ENCODE peak calls at places on chromosomes 11 and 22, in four cellular contexts. B is tibial nerve, Q is suprapubic skin, D is heart left ventricle. P is an unnamed sample.

GRCh38 chr11:1448882-1449281 is 37.7 kb downstream of the MOB2 start:
- DNase-seq in D (no peak), B (no peak), Q (no peak), P (no peak)

GRCh38 chr22:36452473-36453265 is 28.8 kb downstream of the TXN2 start:
- DNase-seq in D (no peak), B (no peak), Q (no peak), P (no peak)

GRCh38 chr11:78168539-78169477 is 19.6 kb downstream of the KCTD21 start:
- DNase-seq in Q (peak; percentile 90), B (peak; percentile 85), D (peak; percentile 89), P (peak; percentile 34)

GRCh38 chr11:61545341-61545740 is 35.5 kb downstream of the SYT7 start:
- DNase-seq in B (no peak), Q (no peak), D (no peak), P (no peak)

GRCh38 chr11:12556788-12557384 is 117.3 kb upstream of the TEAD1 start:
- DNase-seq in Q (no peak), B (peak; percentile 59), D (peak; percentile 82), P (peak; percentile 56)

GRCh38 chr11:61065955-61066638 is 36.2 kb upstream of the CD5 start:
- DNase-seq in B (no peak), Q (peak; percentile 71), D (no peak), P (no peak)

GRCh38 chr11:122697636-122698167 is 42.2 kb downstream of the UBASH3B start:
- DNase-seq in Q (no peak), D (no peak), B (peak; percentile 18), P (no peak)

GRCh38 chr22:37213218-37213855 is 1.1 kb upstream of the SSTR3 start:
- DNase-seq in D (no peak), B (no peak), Q (no peak), P (no peak)

GRCh38 chr11:134975866-134976265 is 563.8 kb upstream of the B3GAT1 start:
- DNase-seq in Q (peak; percentile 21), B (no peak), D (no peak), P (peak; percentile 31)

GRCh38 chr22:23220485-23221350 is 40.4 kb downstream of the BCR start:
- DNase-seq in Q (no peak), D (no peak), B (no peak), P (peak; percentile 41)

GRCh38 chr11:67083786-67084366 is 27.2 kb downstream of the RHOD start:
- DNase-seq in Q (no peak), B (no peak), D (no peak), P (no peak)

GRCh38 chr11:57210731-57211335 is 26.2 kb downstream of the APLNR start:
- DNase-seq in D (no peak), B (no peak), Q (no peak), P (no peak)

GRCh38 chr11:97908354-97908753 is 1112.4 kb upstream of the CNTN5 start:
- DNase-seq in B (no peak), D (no peak), Q (no peak), P (no peak)

GRCh38 chr11:128953151-128953550 is 10.5 kb upstream of the TP53AIP1 start:
- DNase-seq in Q (no peak), D (no peak), B (no peak), P (no peak)

GRCh38 chr11:2097356-2097997 is 41.7 kb downstream of the IGF2 start:
- DNase-seq in D (peak; percentile 76), Q (peak; percentile 81), B (peak; percentile 60), P (peak; percentile 28)

GRCh38 chr11:85589373-85589772 is 37.8 kb downstream of the DLG2 start:
- DNase-seq in Q (no peak), B (no peak), D (no peak), P (no peak)

GRCh38 chr22:46770726-46771125 is 8.3 kb downstream of the TBC1D22A start:
- DNase-seq in Q (no peak), D (no peak), B (peak; percentile 30), P (no peak)

GRCh38 chr11:106724293-106724892 is 293.9 kb downstream of the GUCY1A2 start:
- DNase-seq in Q (no peak), B (no peak), D (no peak), P (no peak)

GRCh38 chr11:46273511-46274205 is 3.8 kb upstream of the CREB3L1 start:
- DNase-seq in Q (no peak), D (no peak), B (no peak), P (peak; percentile 66)

GRCh38 chr11:98090861-98091575 is 929.7 kb upstream of the CNTN5 start:
- DNase-seq in D (no peak), B (no peak), Q (no peak), P (no peak)

GRCh38 chr22:45454260-45454659 is 40.8 kb downstream of the RIBC2 start:
- DNase-seq in B (peak; percentile 44), Q (no peak), D (no peak), P (no peak)

GRCh38 chr11:131924446-131925240 is 554.2 kb downstream of the NTM start:
- DNase-seq in B (no peak), D (no peak), Q (no peak), P (no peak)

GRCh38 chr11:134098566-134099184 is 29.8 kb downstream of the JAM3 start:
- DNase-seq in D (no peak), Q (no peak), B (no peak), P (no peak)

GRCh38 chr11:75445315-75445953 is 12.4 kb upstream of the KLHL35 start:
- DNase-seq in B (peak; percentile 91), D (peak; percentile 67), Q (no peak), P (peak; percentile 77)

DNA sequence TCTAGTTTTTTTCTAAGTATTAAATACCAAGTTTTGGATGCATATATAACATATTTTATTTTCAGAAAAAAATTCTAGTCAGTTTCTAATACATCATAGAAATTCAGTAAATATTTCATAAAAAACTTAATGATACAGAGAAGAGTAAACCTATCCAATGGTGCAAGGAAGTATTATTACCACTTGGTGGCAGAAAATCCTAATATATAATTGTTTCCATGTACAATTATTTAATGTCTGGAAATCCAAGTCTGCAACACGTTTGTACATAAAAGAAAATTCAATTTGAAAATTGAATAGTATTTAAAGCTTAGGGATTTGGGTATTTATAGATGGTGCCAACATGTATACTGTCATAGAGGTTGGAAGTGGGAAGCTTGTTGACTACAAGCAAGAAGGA is 127.0 kb downstream of the TRPC6 start:
- DNase-seq in B (no peak), D (no peak), Q (no peak), P (no peak)
- TF ChIP-seq CTCF in B (peak; percentile 19), D (peak; percentile 36), Q (peak; percentile 30), P (peak; percentile 42)

DNA sequence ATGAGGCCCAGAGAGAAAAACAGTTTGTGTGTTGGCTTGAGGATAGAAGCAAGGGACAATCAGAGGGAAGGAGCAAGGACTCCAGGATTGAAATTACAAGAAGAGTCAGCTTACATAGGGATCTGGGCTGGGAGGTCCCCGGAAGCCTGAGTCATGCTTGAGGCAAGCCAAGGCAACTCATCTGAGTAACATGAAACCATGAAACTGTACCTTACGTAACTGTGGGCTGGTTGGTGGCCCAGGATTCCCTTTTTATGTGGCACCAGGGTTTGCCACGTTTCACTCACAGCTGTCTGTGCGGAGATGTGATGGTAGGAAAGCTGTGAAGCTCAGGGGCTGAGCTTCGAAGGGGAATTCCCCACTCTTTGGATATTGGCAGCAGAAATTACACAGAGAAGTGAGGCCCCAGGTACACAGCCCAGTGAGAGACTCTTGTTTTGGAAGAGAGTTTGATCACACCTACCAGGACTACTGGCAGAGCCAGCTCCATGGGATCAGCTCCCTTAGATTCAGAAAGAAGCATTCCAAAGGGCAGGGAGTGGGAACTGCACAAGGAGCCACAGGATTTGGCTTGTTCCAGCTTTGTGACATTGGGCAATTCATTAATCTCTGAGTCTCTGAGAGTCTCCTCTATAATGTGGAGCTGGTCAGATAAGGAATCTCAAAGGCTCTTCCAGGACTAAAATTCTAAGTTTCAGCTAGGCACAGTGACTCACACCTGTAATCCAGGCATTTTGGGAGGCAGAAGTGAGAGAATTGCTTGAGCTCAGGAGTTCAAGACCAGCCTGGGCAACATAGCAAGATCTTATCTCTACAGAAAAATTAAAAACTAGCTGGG is 7.8 kb downstream of the SLC5A1 start:
- DNase-seq in D (no peak), B (peak; percentile 22), Q (peak; percentile 82), P (no peak)
- TF ChIP-seq POLR2A in D (no peak), B (no peak), Q (no peak), P (no peak)

DNA sequence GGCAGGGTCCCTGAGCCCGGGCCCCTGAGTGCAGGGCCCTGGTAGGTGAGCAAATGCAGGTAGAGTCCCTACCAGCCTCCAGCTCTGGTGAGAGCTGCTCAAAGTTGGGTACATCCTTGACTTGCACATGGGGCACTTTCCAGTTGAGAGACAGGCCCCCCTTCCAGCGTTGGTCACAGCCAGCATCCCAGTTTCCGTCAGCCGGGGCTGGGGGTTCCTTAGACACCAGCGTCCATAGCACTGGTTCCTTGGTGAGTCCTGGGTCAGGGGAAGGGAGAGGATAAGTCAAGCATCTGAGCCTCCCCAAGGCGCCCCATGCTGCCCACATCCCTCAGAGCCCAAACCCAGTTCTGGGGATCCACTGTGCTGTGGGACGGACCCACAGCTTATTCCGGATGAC is 5.6 kb downstream of the PNPLA5 start:
- DNase-seq in Q (no peak), B (no peak), D (no peak), P (no peak)
- TF ChIP-seq CTCF in Q (no peak), B (no peak), D (no peak), P (no peak)

GRCh38 chr11:65412271-65413076 is 10.1 kb upstream of the NEAT1 start:
- DNase-seq in B (no peak), D (no peak), Q (peak; percentile 77), P (no peak)

GRCh38 chr11:65416341-65417185 is 6.0 kb upstream of the NEAT1 start:
- DNase-seq in B (peak; percentile 94), Q (peak; percentile 96), D (peak; percentile 94), P (peak; percentile 96)

GRCh38 chr11:65415499-65416340 is 6.9 kb upstream of the NEAT1 start:
- DNase-seq in D (peak; percentile 19), B (no peak), Q (peak; percentile 75), P (peak; percentile 8)

GRCh38 chr11:65417221-65417701 is 5.3 kb upstream of the NEAT1 start:
- DNase-seq in B (peak; percentile 48), D (peak; percentile 51), Q (peak; percentile 83), P (peak; percentile 49)

GRCh38 chr11:65414776-65415498 is 7.7 kb upstream of the NEAT1 start:
- DNase-seq in Q (peak; percentile 74), D (peak; percentile 13), B (no peak), P (peak; percentile 8)
- TF ChIP-seq POLR2A in Q (no peak), D (no peak), B (no peak), P (no peak)

DNA sequence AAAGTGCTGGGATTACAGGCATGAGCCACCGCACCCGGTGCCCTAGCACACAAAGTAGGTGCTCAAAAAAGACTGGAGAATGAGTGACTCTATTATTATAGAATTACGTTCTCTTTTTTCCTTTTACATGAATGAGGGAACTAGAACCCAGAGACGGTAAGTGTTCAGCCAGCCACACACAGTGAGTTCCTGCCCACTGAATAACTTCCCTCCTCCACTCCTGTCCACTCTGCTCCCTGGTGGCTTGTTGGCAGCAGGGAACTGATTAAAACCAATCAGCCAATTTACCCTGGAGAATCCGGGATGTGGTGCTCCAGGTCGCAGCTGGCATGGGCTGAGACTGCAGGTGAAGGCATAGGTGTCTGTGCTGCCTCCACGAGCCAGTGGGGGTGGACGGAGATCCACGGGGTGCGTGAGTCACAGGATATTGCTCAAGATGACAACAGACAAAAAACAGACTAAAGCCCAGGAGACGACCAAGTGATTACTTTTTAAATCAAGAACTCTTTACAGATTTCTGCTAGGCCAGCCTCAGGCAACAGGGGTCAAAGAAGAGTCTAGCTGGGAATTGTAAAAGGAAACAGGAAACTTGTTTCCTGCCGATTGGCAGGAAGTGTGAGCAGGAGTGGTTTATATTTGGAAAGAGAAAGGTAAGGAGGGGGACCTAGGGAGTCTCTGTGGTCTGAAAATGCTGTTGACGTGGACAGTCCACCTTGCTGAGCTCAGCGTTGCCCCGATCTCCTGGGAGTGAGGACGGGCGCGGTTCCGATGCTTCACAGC is 95.2 kb upstream of the TP53I11 start:
- DNase-seq in D (peak; percentile 56), B (peak; percentile 70), Q (peak; percentile 84), P (peak; percentile 28)
- TF ChIP-seq CTCF in D (no peak), B (no peak), Q (no peak), P (no peak)